ENCODE peak calls at places on chromosomes 5 and 9, in eight cellular contexts. P is AG09319; C is A549; W is hepatocyte; L is WTC11; R is cardiac fibroblast; A is progenitor cell of endocrine pancreas; Z is CD8-positive, alpha-beta T cell. K is an unnamed sample.

GRCh38 chr9:96379461-96379860 is 4.0 kb downstream of the SLC35D2 start:
- DNase-seq in W (no peak), C (no peak), R (no peak), A (no peak), Z (no peak), L (no peak), P (no peak), K (no peak)

GRCh38 chr5:135107101-135107500 is 73.1 kb upstream of the PITX1 start:
- DNase-seq in A (no peak), P (no peak), L (no peak), C (no peak), W (no peak), R (no peak), Z (no peak), K (no peak)

GRCh38 chr9:36956908-36957307 is 77.2 kb downstream of the PAX5 start:
- DNase-seq in P (no peak), L (no peak), A (no peak), C (no peak), R (no peak), W (no peak), Z (no peak), K (no peak)

GRCh38 chr9:80285325-80285724 is 713.6 kb downstream of the TLE4 start:
- DNase-seq in R (peak), L (peak), C (no peak), W (peak), P (no peak), A (no peak), Z (no peak), K (no peak)

GRCh38 chr5:118548761-118549160 is 439.6 kb downstream of the DTWD2 start:
- DNase-seq in P (peak), W (peak), Z (no peak), R (peak), C (no peak), L (no peak), A (no peak), K (peak)

GRCh38 chr5:169347786-169348185 is 46.8 kb upstream of the SLIT3 start:
- DNase-seq in C (no peak), L (no peak), A (no peak), W (no peak), R (no peak), P (no peak), Z (no peak), K (no peak)

GRCh38 chr5:57175586-57175985 is 1.7 kb downstream of the GPBP1 start:
- DNase-seq in C (no peak), L (no peak), Z (no peak), W (peak), R (no peak), A (no peak), P (no peak), K (no peak)

GRCh38 chr9:73437758-73438157 is 286.1 kb downstream of the ANXA1 start:
- DNase-seq in A (no peak), P (peak), L (no peak), W (no peak), C (peak), R (no peak), Z (no peak), K (no peak)

GRCh38 chr9:98795970-98796363 is 388 bp downstream of the ANKS6 start:
- DNase-seq in L (peak), P (no peak), A (peak), C (no peak), Z (no peak), W (peak), R (no peak), K (no peak)

GRCh38 chr5:10538789-10539684 is 24.8 kb upstream of the ANKRD33B start:
- DNase-seq in L (no peak), P (no peak), W (no peak), C (no peak), R (no peak), A (no peak), Z (no peak), K (no peak)

GRCh38 chr9:34983209-34983608 is 6.3 kb upstream of the DNAJB5 start:
- DNase-seq in R (no peak), A (no peak), Z (no peak), W (no peak), C (no peak), L (no peak), P (no peak), K (no peak)

GRCh38 chr9:120913673-120914266 is 12.8 kb downstream of the TRAF1 start:
- DNase-seq in R (no peak), W (no peak), P (no peak), A (no peak), C (no peak), Z (no peak), L (peak), K (no peak)

GRCh38 chr9:134693641-134694367 is 52.2 kb downstream of the COL5A1 start:
- DNase-seq in C (no peak), R (no peak), L (no peak), P (no peak), Z (no peak), A (no peak), W (no peak), K (no peak)

GRCh38 chr5:96997265-96997859 is 61.5 kb downstream of the LNPEP start:
- DNase-seq in W (peak), C (peak), L (no peak), A (no peak), P (peak), R (peak), Z (no peak), K (peak)

GRCh38 chr5:82405166-82405565 is 127.0 kb upstream of the RPS23 start:
- DNase-seq in A (no peak), P (no peak), Z (no peak), L (no peak), R (peak), W (no peak), C (no peak), K (peak)

GRCh38 chr9:99824378-99825157 is 2.9 kb downstream of the NR4A3 start:
- DNase-seq in A (peak), C (no peak), R (peak), Z (peak), P (no peak), W (peak), L (peak), K (peak)

GRCh38 chr5:172010278-172010677 is 3.8 kb upstream of the FBXW11 start:
- DNase-seq in A (no peak), W (no peak), P (no peak), L (no peak), R (peak), C (peak), Z (no peak), K (no peak)

GRCh38 chr5:103393131-103393754 is 134.7 kb downstream of the MACIR start:
- DNase-seq in Z (no peak), W (no peak), L (no peak), C (no peak), P (no peak), R (peak), A (no peak), K (peak)

GRCh38 chr5:161096591-161096990 is 244.6 kb upstream of the ATP10B start:
- DNase-seq in P (no peak), C (no peak), R (no peak), W (peak), A (no peak), L (no peak), Z (no peak), K (no peak)

GRCh38 chr5:31731016-31731415 is 92.1 kb downstream of the PDZD2 start:
- DNase-seq in A (no peak), W (no peak), C (no peak), P (no peak), L (no peak), R (no peak), Z (no peak), K (no peak)

GRCh38 chr5:98397081-98397480 is 376.4 kb upstream of the RGMB start:
- DNase-seq in W (no peak), L (no peak), Z (no peak), R (peak), C (no peak), A (no peak), P (peak), K (peak)

GRCh38 chr5:95392593-95393182 is 1.5 kb downstream of the FAM81B start:
- DNase-seq in L (no peak), R (peak), A (no peak), C (peak), Z (no peak), P (no peak), W (peak), K (peak)

GRCh38 chr9:7186175-7186574 is 428.4 kb downstream of the KDM4C start:
- DNase-seq in L (peak), W (no peak), A (no peak), Z (no peak), C (peak), R (peak), P (no peak), K (peak)

GRCh38 chr9:34331191-34331590 is 1.8 kb downstream of the NUDT2 start:
- DNase-seq in A (no peak), P (no peak), Z (no peak), R (no peak), C (no peak), W (no peak), L (no peak), K (no peak)

GRCh38 chr5:5126444-5126843 is 13.7 kb upstream of the ADAMTS16 start:
- DNase-seq in R (no peak), Z (no peak), P (no peak), C (peak), L (no peak), A (no peak), W (no peak), K (peak)

GRCh38 chr9:121650220-121651013 is 1.0 kb upstream of the DAB2IP start:
- DNase-seq in Z (no peak), L (peak), P (no peak), A (peak), R (no peak), W (peak), C (peak), K (no peak)

GRCh38 chr5:81268797-81269196 is 32.6 kb upstream of the ZCCHC9 start:
- DNase-seq in Z (no peak), W (peak), L (no peak), A (no peak), P (peak), C (peak), R (peak), K (peak)

GRCh38 chr5:4295663-4296339 is 700.2 kb downstream of the IRX1 start:
- DNase-seq in A (peak), W (peak), C (no peak), P (no peak), Z (no peak), R (peak), L (peak), K (no peak)

GRCh38 chr5:72268753-72269410 is 51.2 kb downstream of the MRPS27 start:
- DNase-seq in A (peak), L (peak), P (no peak), W (peak), R (peak), Z (peak), C (peak), K (peak)

DNA sequence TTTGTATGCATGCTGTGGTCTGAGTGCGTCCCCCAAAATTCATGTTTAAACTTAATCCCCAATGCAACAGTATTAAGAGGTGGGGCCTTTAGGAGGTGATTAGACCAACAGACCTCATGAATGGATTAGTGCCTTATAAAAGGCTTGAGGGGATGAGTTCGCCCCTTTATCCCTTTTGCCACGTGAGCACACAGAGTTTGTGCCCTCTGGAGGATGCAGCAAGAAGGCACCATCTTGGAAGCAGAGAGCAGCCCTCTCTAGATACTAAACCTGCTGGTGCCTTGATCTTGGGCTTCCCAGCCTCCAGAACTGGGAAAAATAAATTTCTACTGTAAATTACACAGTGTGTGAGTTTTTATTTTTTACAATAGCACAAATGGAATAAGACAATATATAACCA is 177.1 kb upstream of the SPRY4 start:
- DNase-seq in P (no peak), L (no peak), W (no peak), A (no peak), R (no peak), C (no peak), Z (no peak), K (no peak)
- TF ChIP-seq CTCF in P (no peak), L (no peak), W (no peak), A (no peak), R (no peak), C (no peak), Z (no peak), K (peak)

GRCh38 chr5:167573274-167574127 is 717.9 kb upstream of the WWC1 start:
- DNase-seq in R (peak), P (no peak), L (peak), C (no peak), W (peak), A (no peak), Z (no peak), K (no peak)
- TF ChIP-seq CTCF in R (no peak), P (no peak), L (no peak), C (no peak), W (peak), A (no peak), Z (no peak), K (no peak)

GRCh38 chr5:16465544-16466432 is at the start of gene ZNF622:
- DNase-seq in P (peak), C (peak), L (peak), W (peak), Z (peak), R (peak), A (peak), K (peak)
- TF ChIP-seq CTCF in P (no peak), C (no peak), L (no peak), W (no peak), Z (no peak), R (no peak), A (no peak), K (no peak)

DNA sequence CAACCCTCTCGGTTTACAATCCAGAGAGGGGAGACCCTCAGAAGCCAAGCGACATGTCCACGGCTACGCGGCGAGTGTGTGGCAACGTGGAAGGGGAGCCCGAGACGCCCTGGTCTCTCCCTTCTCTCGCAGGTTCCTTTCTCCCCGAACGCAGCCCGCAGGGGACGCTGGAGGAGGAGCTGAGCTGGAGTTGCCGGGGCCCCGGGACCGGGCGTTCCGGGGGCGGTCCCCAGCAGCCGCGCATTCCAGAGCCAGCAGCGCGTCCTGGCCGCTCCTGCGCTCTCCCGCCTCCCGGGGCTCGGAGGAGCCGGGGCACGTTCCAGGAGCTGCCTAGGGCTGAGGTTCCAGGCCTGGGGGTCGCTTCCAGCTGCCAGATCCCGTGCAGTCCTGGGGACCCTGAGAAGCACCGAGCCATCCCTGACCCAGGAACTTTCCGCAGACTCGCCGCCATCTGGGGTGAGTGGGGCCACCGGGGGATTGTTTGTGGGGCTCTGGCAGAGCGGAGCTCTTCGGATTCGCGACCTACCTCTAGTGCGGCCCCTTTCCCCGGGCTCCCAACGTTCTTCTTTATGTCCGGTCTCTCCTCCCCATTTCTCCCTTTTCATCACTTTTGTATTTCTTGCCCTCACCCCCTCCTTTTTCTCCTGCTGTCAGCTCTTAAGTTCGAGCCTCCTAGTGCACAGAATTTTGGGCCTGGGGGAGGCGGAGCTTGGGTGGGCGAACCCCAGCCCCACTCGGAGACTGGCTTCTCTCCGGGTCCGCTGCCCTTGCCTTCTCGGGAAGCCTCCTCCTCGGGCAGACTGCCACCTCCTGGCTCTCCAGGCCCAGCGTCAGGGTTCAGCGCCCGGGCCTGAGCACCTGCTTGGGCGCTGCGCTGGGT is at the start of gene SMIM3:
- DNase-seq in L (peak), W (peak), R (peak), C (peak), P (no peak), Z (peak), A (peak), K (peak)
- TF ChIP-seq CTCF in L (no peak), W (peak), R (peak), C (peak), P (peak), Z (no peak), A (peak), K (peak)

K was measured in HFFc6.